ENCODE peak calls at places on chromosome 3, in seven cellular contexts. One of them, this sample, is unnamed.

GRCh38 chr3:55160241-55160877 is 232.5 kb upstream of the LRTM1 start:
- DNase-seq in glomerular endothelial cell: no peak
- DNase-seq in breast epithelium: no peak
- DNase-seq in HFF-Myc: peak
- DNase-seq in ELR: peak
- DNase-seq in HTR-8/SVneo: peak
- DNase-seq in substantia nigra: no peak
- DNase-seq in this sample: no peak

GRCh38 chr3:98966434-98966833 is 64.9 kb upstream of the DCBLD2 start:
- DNase-seq in glomerular endothelial cell: no peak
- DNase-seq in breast epithelium: no peak
- DNase-seq in HFF-Myc: no peak
- DNase-seq in ELR: peak
- DNase-seq in HTR-8/SVneo: no peak
- DNase-seq in substantia nigra: no peak
- DNase-seq in this sample: no peak

GRCh38 chr3:147680820-147681488 is 271.8 kb downstream of the ZIC1 start:
- DNase-seq in glomerular endothelial cell: no peak
- DNase-seq in breast epithelium: no peak
- DNase-seq in HFF-Myc: no peak
- DNase-seq in ELR: no peak
- DNase-seq in HTR-8/SVneo: no peak
- DNase-seq in substantia nigra: peak
- DNase-seq in this sample: no peak

GRCh38 chr3:100471436-100471835 is 21.0 kb upstream of the TMEM45A start:
- DNase-seq in glomerular endothelial cell: no peak
- DNase-seq in breast epithelium: no peak
- DNase-seq in HFF-Myc: no peak
- DNase-seq in ELR: no peak
- DNase-seq in HTR-8/SVneo: no peak
- DNase-seq in substantia nigra: no peak
- DNase-seq in this sample: no peak

GRCh38 chr3:127740136-127740915 is 67.6 kb downstream of the ABTB1 start:
- DNase-seq in glomerular endothelial cell: no peak
- DNase-seq in breast epithelium: peak
- DNase-seq in HFF-Myc: no peak
- DNase-seq in ELR: no peak
- DNase-seq in HTR-8/SVneo: no peak
- DNase-seq in substantia nigra: no peak
- DNase-seq in this sample: no peak

GRCh38 chr3:35733276-35733675 is 94.0 kb downstream of the ARPP21 start:
- DNase-seq in glomerular endothelial cell: no peak
- DNase-seq in breast epithelium: no peak
- DNase-seq in HFF-Myc: no peak
- DNase-seq in ELR: no peak
- DNase-seq in HTR-8/SVneo: no peak
- DNase-seq in substantia nigra: peak
- DNase-seq in this sample: no peak

GRCh38 chr3:71011565-71012287 is 571.8 kb downstream of the FOXP1 start:
- DNase-seq in glomerular endothelial cell: no peak
- DNase-seq in breast epithelium: no peak
- DNase-seq in HFF-Myc: no peak
- DNase-seq in ELR: peak
- DNase-seq in HTR-8/SVneo: no peak
- DNase-seq in substantia nigra: no peak
- DNase-seq in this sample: no peak

GRCh38 chr3:9497821-9498565 is 55.6 kb downstream of the LHFPL4 start:
- DNase-seq in glomerular endothelial cell: no peak
- DNase-seq in breast epithelium: no peak
- DNase-seq in HFF-Myc: no peak
- DNase-seq in ELR: peak
- DNase-seq in HTR-8/SVneo: peak
- DNase-seq in substantia nigra: no peak
- DNase-seq in this sample: no peak

GRCh38 chr3:26074080-26074479 is 284.2 kb downstream of the OXSM start:
- DNase-seq in glomerular endothelial cell: no peak
- DNase-seq in breast epithelium: no peak
- DNase-seq in HFF-Myc: no peak
- DNase-seq in ELR: no peak
- DNase-seq in HTR-8/SVneo: no peak
- DNase-seq in substantia nigra: no peak
- DNase-seq in this sample: no peak

GRCh38 chr3:139870000-139870675 is 64.8 kb upstream of the CLSTN2 start:
- DNase-seq in glomerular endothelial cell: no peak
- DNase-seq in breast epithelium: no peak
- DNase-seq in HFF-Myc: no peak
- DNase-seq in ELR: no peak
- DNase-seq in HTR-8/SVneo: no peak
- DNase-seq in substantia nigra: no peak
- DNase-seq in this sample: no peak

This sample was measured in C1 segment of cervical spinal cord.